ENCODE peak calls at places on chromosomes 5 and 9, in eight cellular contexts. G is OCI-LY7, L is mammary epithelial cell, K is colonic mucosa, C is BE2C, H is BJ, V is upper lobe of left lung, Q is keratinocyte. S is an unnamed sample. For H3K36me3, the result is how much of the 10 kb centered on the place peaks cover.

GRCh38 chr5:133285583-133286021 is 233.8 kb downstream of the HSPA4 start:
- DNase-seq in G (no peak), L (peak), K (peak), C (no peak), H (no peak), V (no peak), Q (peak), S (no peak)

GRCh38 chr5:174935854-174936474 is 211.6 kb downstream of the MSX2 start:
- DNase-seq in G (peak), L (peak), K (peak), C (peak), H (no peak), V (no peak), Q (no peak), S (no peak)

GRCh38 chr5:149135536-149136201 is 5.6 kb upstream of the ABLIM3 start:
- DNase-seq in G (no peak), L (peak), K (no peak), C (no peak), H (peak), V (no peak), Q (no peak), S (no peak)

GRCh38 chr9:93397664-93398381 is 53.7 kb upstream of the FAM120A start:
- DNase-seq in G (no peak), L (peak), K (no peak), C (no peak), H (no peak), V (no peak), Q (no peak), S (no peak)

GRCh38 chr9:135476981-135477380 is 2.6 kb upstream of the PPP1R26 start:
- DNase-seq in G (no peak), L (peak), K (no peak), C (no peak), H (no peak), V (no peak), Q (no peak), S (no peak)

GRCh38 chr5:151656311-151656710 is 30.4 kb downstream of the SPARC start:
- DNase-seq in G (no peak), L (no peak), K (no peak), C (no peak), H (no peak), V (no peak), Q (no peak), S (no peak)

GRCh38 chr9:87381050-87381711 is 116.5 kb upstream of the DAPK1 start:
- DNase-seq in G (no peak), L (peak), K (no peak), C (no peak), H (peak), V (no peak), Q (no peak), S (no peak)

GRCh38 chr9:37676411-37676830 is 25.7 kb downstream of the FRMPD1 start:
- DNase-seq in G (no peak), L (no peak), K (no peak), C (peak), H (no peak), V (no peak), Q (no peak), S (no peak)

GRCh38 chr5:80655231-80655784 is 525 bp upstream of the DHFR start:
- DNase-seq in G (peak), L (peak), K (no peak), C (no peak), H (no peak), V (no peak), Q (no peak), S (no peak)

GRCh38 chr5:172591636-172592035 is 49.4 kb upstream of the NEURL1B start:
- DNase-seq in G (no peak), L (no peak), K (no peak), C (peak), H (no peak), V (no peak), Q (no peak), S (no peak)

GRCh38 chr9:134544388-134545212 is 97.0 kb upstream of the COL5A1 start:
- DNase-seq in G (no peak), L (no peak), K (no peak), C (no peak), H (no peak), V (no peak), Q (no peak), S (no peak)

GRCh38 chr5:159174511-159175168 is 34.7 kb downstream of the RNF145 start:
- DNase-seq in G (no peak), L (peak), K (no peak), C (no peak), H (no peak), V (no peak), Q (no peak), S (no peak)

GRCh38 chr9:85262333-85262732 is 479.4 kb downstream of the AGTPBP1 start:
- DNase-seq in G (no peak), L (no peak), K (no peak), C (no peak), H (no peak), V (no peak), Q (no peak), S (no peak)

GRCh38 chr5:76634661-76635060 is 11.5 kb upstream of the F2RL2 start:
- DNase-seq in G (no peak), L (no peak), K (no peak), C (no peak), H (no peak), V (no peak), Q (no peak), S (no peak)

GRCh38 chr9:79080536-79080935 is 491.2 kb upstream of the TLE4 start:
- DNase-seq in G (no peak), L (peak), K (no peak), C (no peak), H (no peak), V (no peak), Q (no peak), S (no peak)

GRCh38 chr9:133962341-133962740 is 29.8 kb downstream of the VAV2 start:
- DNase-seq in G (no peak), L (no peak), K (no peak), C (no peak), H (no peak), V (no peak), Q (no peak), S (no peak)

GRCh38 chr5:7850241-7850532 is 746 bp downstream of the CFAP90 start:
- DNase-seq in G (no peak), L (no peak), K (no peak), C (no peak), H (no peak), V (peak), Q (no peak), S (no peak)

GRCh38 chr5:38722918-38723317 is 122.9 kb upstream of the OSMR start:
- DNase-seq in G (no peak), L (no peak), K (no peak), C (no peak), H (no peak), V (no peak), Q (no peak), S (peak)

GRCh38 chr5:157961828-157962390 is 103.0 kb upstream of the CLINT1 start:
- DNase-seq in G (no peak), L (peak), K (no peak), C (peak), H (no peak), V (no peak), Q (no peak), S (no peak)

GRCh38 chr5:141121563-141121962 is at the start of gene PCDHB4:
- DNase-seq in G (no peak), L (peak), K (no peak), C (peak), H (no peak), V (no peak), Q (no peak), S (no peak)

GRCh38 chr5:1523793-1524480 is at the start of gene LPCAT1:
- DNase-seq in G (peak), L (peak), K (peak), C (peak), H (no peak), V (peak), Q (no peak), S (peak)

GRCh38 chr5:37247496-37247895 is 1.7 kb downstream of the CPLANE1 start:
- DNase-seq in G (no peak), L (no peak), K (no peak), C (no peak), H (no peak), V (no peak), Q (no peak), S (no peak)

GRCh38 chr9:98323831-98324135 is 68.3 kb upstream of the TBC1D2 start:
- DNase-seq in G (no peak), L (no peak), K (no peak), C (no peak), H (no peak), V (no peak), Q (no peak), S (no peak)

GRCh38 chr5:137312060-137312459 is 187.1 kb downstream of the SPOCK1 start:
- DNase-seq in G (no peak), L (no peak), K (no peak), C (no peak), H (no peak), V (no peak), Q (no peak), S (no peak)

GRCh38 chr5:159451197-159452052 is 121.1 kb upstream of the IL12B start:
- DNase-seq in G (no peak), L (peak), K (no peak), C (peak), H (peak), V (no peak), Q (peak), S (no peak)

GRCh38 chr9:121275781-121276658 is 8.1 kb downstream of the GSN start:
- DNase-seq in G (no peak), L (no peak), K (no peak), C (no peak), H (no peak), V (no peak), Q (no peak), S (no peak)

GRCh38 chr5:112762113-112762810 is 24.6 kb downstream of the APC start:
- DNase-seq in G (no peak), L (no peak), K (no peak), C (no peak), H (no peak), V (no peak), Q (no peak), S (no peak)

GRCh38 chr5:73558950-73559349 is 6.5 kb downstream of the ANKRA2 start:
- DNase-seq in G (no peak), L (no peak), K (no peak), C (no peak), H (no peak), V (no peak), Q (no peak), S (no peak)

GRCh38 chr5:142432369-142432863 is 107.6 kb upstream of the SPRY4 start:
- DNase-seq in G (no peak), L (no peak), K (peak), C (peak), H (no peak), V (peak), Q (no peak), S (peak)

GRCh38 chr5:90898330-90899013 is 339.9 kb downstream of the ADGRV1 start:
- DNase-seq in G (no peak), L (peak), K (no peak), C (no peak), H (no peak), V (no peak), Q (no peak), S (no peak)

DNA sequence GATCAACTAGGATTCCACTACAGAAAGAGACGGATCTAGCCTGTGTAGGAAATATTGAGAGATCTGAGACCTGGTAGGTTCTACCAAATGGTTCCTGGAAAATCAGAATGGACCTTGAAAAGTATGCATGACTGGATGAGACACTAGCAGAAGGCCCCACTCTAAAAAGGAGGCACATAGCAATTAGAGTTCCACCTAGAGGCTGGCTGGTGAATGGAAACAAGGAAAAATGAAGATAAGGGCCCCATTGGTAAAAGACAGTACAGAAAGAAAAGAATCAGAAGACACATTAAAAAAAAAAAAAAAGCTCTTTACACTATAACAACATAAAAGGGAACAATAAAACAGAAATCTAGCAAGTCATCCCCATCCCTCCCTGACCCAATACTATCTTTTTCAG is 518.5 kb downstream of the NR2F1-AS1 start:
- DNase-seq in G (no peak), L (no peak), K (no peak), C (no peak), H (no peak), V (no peak), Q (no peak), S (no peak)
- TF ChIP-seq CTCF in G (peak), L (peak), K (no peak), C (peak), H (peak), V (no peak), Q (no peak), S (peak)

DNA sequence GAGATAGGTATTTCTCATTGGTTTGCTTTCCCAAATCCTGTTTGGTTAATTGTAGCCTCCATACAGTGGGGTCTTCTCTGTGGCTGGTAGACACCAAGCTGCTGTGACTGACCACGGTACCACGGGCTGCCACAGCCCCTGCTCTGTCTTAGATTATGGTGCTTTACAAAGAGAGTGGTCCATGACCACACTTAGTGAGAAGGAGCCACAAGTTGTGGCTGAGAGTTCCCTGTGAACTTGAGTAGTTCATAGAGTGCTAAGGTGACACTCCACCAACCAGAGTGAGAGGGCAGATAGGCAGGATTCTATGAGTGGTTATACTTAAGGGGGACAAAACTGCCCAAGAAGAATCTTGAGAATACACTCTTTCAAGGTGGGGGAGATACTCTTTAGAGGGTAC is 25.8 kb upstream of the ZBTB34 start:
- DNase-seq in G (no peak), L (no peak), K (no peak), C (no peak), H (no peak), V (no peak), Q (no peak), S (no peak)
- H3K4me3 ChIP-seq in G (no peak), L (no peak), K (no peak), C (no peak), H (no peak), V (no peak), Q (no peak), S (no peak)

DNA sequence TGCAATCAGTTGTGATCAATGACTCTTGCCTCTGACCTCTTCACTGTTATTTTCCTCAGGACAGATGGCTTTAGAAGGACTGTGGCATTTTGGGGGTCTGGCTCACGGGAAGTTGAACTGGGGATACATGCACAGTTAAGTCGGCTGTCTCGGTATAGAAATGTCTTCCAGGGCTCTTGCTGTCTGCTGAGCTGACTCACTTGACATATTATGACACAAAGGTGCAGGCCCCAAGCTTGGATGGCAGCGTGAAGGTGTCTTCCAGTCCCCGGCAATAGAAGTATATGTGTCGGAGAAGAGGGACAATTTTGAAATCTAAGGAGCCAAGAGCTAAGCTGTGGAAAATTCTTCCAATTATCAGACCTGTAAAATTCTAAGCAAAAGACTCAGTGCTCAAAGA is 9.8 kb upstream of the ARSI start:
- DNase-seq in G (no peak), L (no peak), K (no peak), C (no peak), H (no peak), V (no peak), Q (no peak), S (no peak)
- H3K36me3 ChIP-seq in G (under half), L (under half), K (under half), C (under half), H (under half), V (under half), Q (under half), S (under half)

DNA sequence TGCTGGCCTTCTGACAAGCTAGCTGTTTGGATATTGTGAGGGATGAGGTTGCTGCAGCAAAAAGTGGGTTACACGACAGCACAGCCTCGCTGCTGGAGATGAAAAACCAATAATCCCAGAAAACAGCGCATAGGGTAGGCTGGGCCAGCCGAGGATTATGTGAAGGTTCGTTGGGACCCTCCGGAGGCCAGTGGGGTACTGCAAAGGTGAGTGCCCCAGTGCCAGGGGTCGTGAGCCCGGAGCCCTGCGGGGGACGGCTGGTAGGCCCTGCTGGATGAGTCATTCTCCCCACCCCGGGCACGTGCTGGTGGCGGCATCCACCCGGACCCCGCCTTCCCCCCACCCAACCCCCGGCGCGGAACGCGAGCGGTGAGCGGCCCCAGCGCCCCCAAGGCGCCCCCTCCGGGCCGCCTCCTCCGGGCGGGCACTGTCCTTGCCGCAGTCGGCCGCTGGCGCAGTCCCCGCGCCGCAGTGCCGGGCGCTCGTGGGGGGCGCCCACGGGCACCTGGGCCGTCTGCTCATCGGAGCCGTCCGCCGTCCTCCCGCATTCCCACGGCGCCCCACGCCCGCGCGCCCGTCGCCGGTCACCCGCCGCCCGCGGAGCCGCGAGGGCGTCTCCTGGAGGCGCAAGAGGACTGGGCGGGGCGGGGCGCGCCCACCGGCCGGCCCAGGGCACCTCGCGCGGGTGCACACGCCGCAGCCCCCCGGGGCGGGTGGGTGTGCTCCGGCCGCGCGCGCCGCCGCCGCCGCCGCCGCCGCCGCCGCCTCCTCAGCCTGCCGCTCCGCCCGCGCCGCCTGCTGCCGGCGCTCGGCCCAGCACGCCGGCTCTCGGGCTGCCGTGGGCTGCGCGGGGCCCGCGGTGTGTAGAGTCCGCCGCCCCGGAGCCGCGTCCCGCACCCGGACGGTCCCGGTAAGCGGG is at the start of gene PHF24:
- DNase-seq in G (no peak), L (no peak), K (no peak), C (peak), H (no peak), V (peak), Q (no peak), S (no peak)
- TF ChIP-seq CTCF in G (no peak), L (no peak), K (no peak), C (no peak), H (no peak), V (no peak), Q (no peak), S (no peak)

DNA sequence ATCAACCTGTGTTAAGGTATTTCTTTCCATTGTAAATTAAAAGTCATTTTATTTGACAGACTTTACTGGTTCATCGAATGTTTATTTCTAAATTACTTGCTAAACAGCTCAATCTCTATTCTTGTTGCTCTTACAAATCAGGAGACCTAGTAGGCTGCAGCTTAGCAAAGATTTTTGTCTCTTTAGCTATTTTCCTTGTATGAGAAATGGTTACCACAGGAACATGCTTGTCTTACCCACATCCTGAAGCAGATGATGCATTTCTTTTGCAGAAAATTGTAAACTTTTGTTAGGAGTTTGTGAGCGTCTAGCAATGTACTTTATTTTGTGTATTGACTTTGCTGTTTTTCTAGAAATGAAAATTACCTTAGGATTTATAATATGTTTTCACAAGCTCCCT is 53.9 kb downstream of the SPEF2 start:
- DNase-seq in G (no peak), L (no peak), K (no peak), C (no peak), H (no peak), V (no peak), Q (no peak), S (no peak)
- H3K4me3 ChIP-seq in G (no peak), L (no peak), K (no peak), C (no peak), H (no peak), V (no peak), Q (no peak), S (no peak)

GRCh38 chr9:131478911-131479310 is 23.8 kb upstream of the POMT1 start:
- DNase-seq in G (no peak), L (no peak), K (no peak), C (no peak), H (no peak), V (no peak), Q (no peak), S (no peak)

GRCh38 chr9:131476777-131477345 is 25.9 kb upstream of the POMT1 start:
- DNase-seq in G (no peak), L (no peak), K (no peak), C (no peak), H (no peak), V (no peak), Q (no peak), S (no peak)

GRCh38 chr9:131477367-131477766 is 25.4 kb upstream of the POMT1 start:
- DNase-seq in G (no peak), L (no peak), K (no peak), C (no peak), H (no peak), V (no peak), Q (no peak), S (no peak)

GRCh38 chr9:131478421-131478868 is 24.3 kb upstream of the POMT1 start:
- DNase-seq in G (peak), L (no peak), K (peak), C (peak), H (no peak), V (no peak), Q (no peak), S (no peak)

GRCh38 chr9:131477816-131478419 is 24.8 kb upstream of the POMT1 start:
- DNase-seq in G (no peak), L (no peak), K (no peak), C (no peak), H (no peak), V (no peak), Q (no peak), S (no peak)
- H3K36me3 ChIP-seq in G (half or more), L (under half), K (half or more), C (half or more), H (half or more), V (half or more), Q (half or more), S (half or more)

S was measured in GM06990.